ENCODE peak calls at places on chromosome 9, in five cellular contexts. L is HT-29, J is NCI-H460, S is NCI-H2171 treated with DMSO at 0.1 percent for 48 hours, Y is upper lobe of left lung. F is an unnamed sample.

GRCh38 chr9:89821081-89821480 is 216.3 kb downstream of the GADD45G start:
- DNase-seq in L (no peak), J (no peak), S (no peak), Y (no peak), F (peak; percentile 46)

GRCh38 chr9:6052520-6052919 is 37.1 kb upstream of the RANBP6 start:
- DNase-seq in L (no peak), J (no peak), S (no peak), Y (no peak), F (no peak)

GRCh38 chr9:73775757-73776156 is 624.1 kb downstream of the ANXA1 start:
- DNase-seq in L (no peak), J (no peak), S (no peak), Y (no peak), F (no peak)

GRCh38 chr9:134623408-134624066 is 18.1 kb upstream of the COL5A1 start:
- DNase-seq in L (no peak), J (no peak), S (no peak), Y (peak; percentile 73), F (no peak)

GRCh38 chr9:116895956-116896355 is 208.9 kb downstream of the TRIM32 start:
- DNase-seq in L (no peak), J (no peak), S (no peak), Y (no peak), F (no peak)

GRCh38 chr9:98206754-98207153 is 14.3 kb upstream of the CORO2A start:
- DNase-seq in L (no peak), J (no peak), S (no peak), Y (no peak), F (no peak)

GRCh38 chr9:90808226-90808797 is 6.7 kb downstream of the SYK start:
- DNase-seq in L (no peak), J (no peak), S (peak; percentile 55), Y (no peak), F (no peak)

GRCh38 chr9:97577051-97577450 is 56.1 kb downstream of the TSTD2 start:
- DNase-seq in L (no peak), J (no peak), S (no peak), Y (no peak), F (peak; percentile 57)

GRCh38 chr9:97900738-97901565 is 21.3 kb downstream of the TRMO start:
- DNase-seq in L (peak; percentile 63), J (peak; percentile 46), S (peak; percentile 65), Y (no peak), F (no peak)

GRCh38 chr9:137717776-137718327 is 99.0 kb downstream of the EHMT1 start:
- DNase-seq in L (no peak), J (no peak), S (no peak), Y (no peak), F (no peak)

GRCh38 chr9:71681708-71682268 is 86.5 kb downstream of the CEMIP2 start:
- DNase-seq in L (peak; percentile 47), J (no peak), S (no peak), Y (no peak), F (no peak)

GRCh38 chr9:100989731-100990130 is 38.8 kb upstream of the PLPPR1 start:
- DNase-seq in L (no peak), J (no peak), S (no peak), Y (no peak), F (no peak)

GRCh38 chr9:127742435-127743088 is 7.5 kb upstream of the TOR2A start:
- DNase-seq in L (no peak), J (peak; percentile 70), S (peak; percentile 100), Y (peak; percentile 80), F (no peak)

GRCh38 chr9:29555452-29555851 is 1982.2 kb upstream of the C9orf72 start:
- DNase-seq in L (no peak), J (no peak), S (no peak), Y (no peak), F (no peak)

GRCh38 chr9:33813712-33814641 is 3.0 kb upstream of the UBE2R2 start:
- DNase-seq in L (peak; percentile 72), J (peak; percentile 31), S (peak; percentile 43), Y (no peak), F (no peak)

GRCh38 chr9:121634800-121635261 is 16.6 kb upstream of the DAB2IP start:
- DNase-seq in L (peak; percentile 60), J (no peak), S (no peak), Y (no peak), F (no peak)

GRCh38 chr9:121367651-121368510 is 2.2 kb downstream of the STOM start:
- DNase-seq in L (no peak), J (no peak), S (no peak), Y (no peak), F (no peak)

GRCh38 chr9:89777544-89777943 is 172.7 kb downstream of the GADD45G start:
- DNase-seq in L (no peak), J (no peak), S (no peak), Y (no peak), F (no peak)

GRCh38 chr9:91489391-91489899 is 65.8 kb upstream of the NFIL3 start:
- DNase-seq in L (no peak), J (no peak), S (no peak), Y (no peak), F (no peak)

GRCh38 chr9:33795819-33796218 is 458 bp downstream of the PRSS3 start:
- DNase-seq in L (no peak), J (no peak), S (no peak), Y (no peak), F (no peak)